ENCODE peak calls at places on chromosomes 13 and 19, in four cellular contexts. Z, F, L and Y are unnamed samples.

GRCh38 chr13:52743988-52744387 is 4.4 kb upstream of the CNMD start:
- DNase-seq in L (no peak), Z (no peak), F (no peak), Y (no peak)

GRCh38 chr13:42699922-42700321 is 81.5 kb upstream of the FAM216B start:
- DNase-seq in Z (no peak), L (no peak), F (no peak), Y (no peak)

GRCh38 chr19:13401388-13401787 is 104.9 kb downstream of the CACNA1A start:
- DNase-seq in L (peak), F (no peak), Z (peak), Y (peak)

GRCh38 chr13:84479656-84480055 is 597.4 kb upstream of the SLITRK1 start:
- DNase-seq in L (peak), Z (no peak), F (no peak), Y (no peak)

GRCh38 chr19:19956431-19957075 is 55.8 kb downstream of the ZNF93 start:
- DNase-seq in L (no peak), Z (no peak), F (no peak), Y (peak)

GRCh38 chr19:56953411-56953810 is 112.9 kb upstream of the PEG3 start:
- DNase-seq in F (no peak), L (no peak), Z (no peak), Y (no peak)

GRCh38 chr13:33787051-33787591 is 30.8 kb upstream of the RFC3 start:
- DNase-seq in Z (no peak), L (peak), F (peak), Y (peak)

GRCh38 chr19:38172001-38172400 is 52.0 kb downstream of the DPF1 start:
- DNase-seq in L (no peak), Z (no peak), F (no peak), Y (no peak)

GRCh38 chr19:16326401-16327130 is 1.9 kb downstream of the KLF2 start:
- DNase-seq in Z (peak), F (peak), L (no peak), Y (peak)

GRCh38 chr19:28409859-28410258 is 803.1 kb downstream of the UQCRFS1 start:
- DNase-seq in Z (no peak), F (no peak), L (no peak), Y (no peak)

GRCh38 chr13:30809787-30810186 is 74.4 kb downstream of the ALOX5AP start:
- DNase-seq in L (no peak), F (no peak), Z (no peak), Y (no peak)

GRCh38 chr19:37770985-37771384 is 8.4 kb downstream of the ZNF573 start:
- DNase-seq in F (no peak), Z (no peak), L (no peak), Y (no peak)

GRCh38 chr13:42553098-42554046 is 20.6 kb upstream of the TNFSF11 start:
- DNase-seq in L (peak), F (no peak), Z (no peak), Y (no peak)

GRCh38 chr19:2695288-2695866 is 7.1 kb downstream of the GNG7 start:
- DNase-seq in L (no peak), F (no peak), Z (no peak), Y (no peak)

GRCh38 chr13:55820817-55821216 is 1319.9 kb upstream of the PRR20A start:
- DNase-seq in Z (no peak), F (no peak), L (no peak), Y (no peak)

GRCh38 chr13:110302154-110302553 is 4.8 kb downstream of the COL4A1 start:
- DNase-seq in F (no peak), Z (no peak), L (no peak), Y (no peak)

GRCh38 chr19:5891938-5892771 is 11.4 kb downstream of the NDUFA11 start:
- DNase-seq in F (peak), Z (peak), L (peak), Y (peak)